ENCODE peak calls at places on chromosomes 4 and X, in six cellular contexts. One of them, this sample, is unnamed.

GRCh38 chr4:124459196-124459921 is 253.2 kb downstream of the ANKRD50 start:
- DNase-seq in heart left ventricle: no peak
- DNase-seq in transverse colon: no peak
- DNase-seq in H1: peak
- DNase-seq in A549: no peak
- DNase-seq in tibial nerve: no peak
- DNase-seq in this sample: no peak

GRCh38 chr4:136810626-136811025 is 721.7 kb downstream of the PCDH18 start:
- DNase-seq in heart left ventricle: no peak
- DNase-seq in transverse colon: no peak
- DNase-seq in H1: no peak
- DNase-seq in A549: no peak
- DNase-seq in tibial nerve: no peak
- DNase-seq in this sample: no peak

GRCh38 chrX:40996886-40997530 is 88.2 kb upstream of the USP9X start:
- DNase-seq in heart left ventricle: no peak
- DNase-seq in transverse colon: no peak
- DNase-seq in H1: no peak
- DNase-seq in A549: peak
- DNase-seq in tibial nerve: no peak
- DNase-seq in this sample: peak

GRCh38 chr4:169437299-169438047 is 166.7 kb upstream of the SH3RF1 start:
- DNase-seq in heart left ventricle: no peak
- DNase-seq in transverse colon: no peak
- DNase-seq in H1: no peak
- DNase-seq in A549: no peak
- DNase-seq in tibial nerve: no peak
- DNase-seq in this sample: no peak

GRCh38 chrX:40272786-40273185 is 175.0 kb upstream of the BCOR start:
- DNase-seq in heart left ventricle: no peak
- DNase-seq in transverse colon: no peak
- DNase-seq in H1: no peak
- DNase-seq in A549: no peak
- DNase-seq in tibial nerve: no peak
- DNase-seq in this sample: no peak

GRCh38 chrX:64642482-64642881 is 247.2 kb upstream of the MTMR8 start:
- DNase-seq in heart left ventricle: no peak
- DNase-seq in transverse colon: no peak
- DNase-seq in H1: peak
- DNase-seq in A549: no peak
- DNase-seq in tibial nerve: no peak
- DNase-seq in this sample: no peak

GRCh38 chr4:168784786-168785461 is 225.1 kb downstream of the CBR4 start:
- DNase-seq in heart left ventricle: no peak
- DNase-seq in transverse colon: no peak
- DNase-seq in H1: no peak
- DNase-seq in A549: peak
- DNase-seq in tibial nerve: no peak
- DNase-seq in this sample: no peak

GRCh38 chrX:48578661-48579128 is 4.4 kb downstream of the RBM3 start:
- DNase-seq in heart left ventricle: no peak
- DNase-seq in transverse colon: no peak
- DNase-seq in H1: no peak
- DNase-seq in A549: no peak
- DNase-seq in tibial nerve: no peak
- DNase-seq in this sample: no peak

GRCh38 chrX:9928083-9928482 is 39.1 kb upstream of the CLDN34 start:
- DNase-seq in heart left ventricle: no peak
- DNase-seq in transverse colon: no peak
- DNase-seq in H1: peak
- DNase-seq in A549: no peak
- DNase-seq in tibial nerve: no peak
- DNase-seq in this sample: no peak

GRCh38 chrX:23785564-23785963 is 2.6 kb downstream of the SAT1 start:
- DNase-seq in heart left ventricle: no peak
- DNase-seq in transverse colon: no peak
- DNase-seq in H1: no peak
- DNase-seq in A549: peak
- DNase-seq in tibial nerve: no peak
- DNase-seq in this sample: no peak

GRCh38 chr4:121728798-121729226 is 32.0 kb upstream of the ANXA5 start:
- DNase-seq in heart left ventricle: no peak
- DNase-seq in transverse colon: no peak
- DNase-seq in H1: no peak
- DNase-seq in A549: peak
- DNase-seq in tibial nerve: no peak
- DNase-seq in this sample: no peak

GRCh38 chrX:148958896-148959295 is 458.5 kb downstream of the AFF2 start:
- DNase-seq in heart left ventricle: no peak
- DNase-seq in transverse colon: no peak
- DNase-seq in H1: no peak
- DNase-seq in A549: peak
- DNase-seq in tibial nerve: no peak
- DNase-seq in this sample: no peak

GRCh38 chr4:173208420-173208819 is 39.8 kb downstream of the GALNT7 start:
- DNase-seq in heart left ventricle: no peak
- DNase-seq in transverse colon: no peak
- DNase-seq in H1: no peak
- DNase-seq in A549: no peak
- DNase-seq in tibial nerve: no peak
- DNase-seq in this sample: no peak

GRCh38 chr4:10715135-10715534 is 30.6 kb upstream of the CLNK start:
- DNase-seq in heart left ventricle: no peak
- DNase-seq in transverse colon: peak
- DNase-seq in H1: no peak
- DNase-seq in A549: no peak
- DNase-seq in tibial nerve: no peak
- DNase-seq in this sample: no peak

GRCh38 chr4:2141022-2141761 is 82.1 kb downstream of the NAT8L start:
- DNase-seq in heart left ventricle: no peak
- DNase-seq in transverse colon: no peak
- DNase-seq in H1: no peak
- DNase-seq in A549: no peak
- DNase-seq in tibial nerve: no peak
- DNase-seq in this sample: no peak
- H3K27ac ChIP-seq in heart left ventricle: no peak
- H3K27ac ChIP-seq in transverse colon: no peak
- H3K27ac ChIP-seq in H1: no peak
- H3K27ac ChIP-seq in A549: no peak
- H3K27ac ChIP-seq in tibial nerve: peak
- H3K27ac ChIP-seq in this sample: no peak

GRCh38 chr4:57404463-57404862 is 294.3 kb upstream of the IGFBP7 start:
- DNase-seq in heart left ventricle: no peak
- DNase-seq in transverse colon: no peak
- DNase-seq in H1: no peak
- DNase-seq in A549: no peak
- DNase-seq in tibial nerve: no peak
- DNase-seq in this sample: no peak

GRCh38 chr4:57403591-57403990 is 293.4 kb upstream of the IGFBP7 start:
- DNase-seq in heart left ventricle: no peak
- DNase-seq in transverse colon: no peak
- DNase-seq in H1: no peak
- DNase-seq in A549: no peak
- DNase-seq in tibial nerve: no peak
- DNase-seq in this sample: no peak

GRCh38 chr4:57405359-57405758 is 295.2 kb upstream of the IGFBP7 start:
- DNase-seq in heart left ventricle: no peak
- DNase-seq in transverse colon: no peak
- DNase-seq in H1: no peak
- DNase-seq in A549: peak
- DNase-seq in tibial nerve: no peak
- DNase-seq in this sample: no peak

DNA sequence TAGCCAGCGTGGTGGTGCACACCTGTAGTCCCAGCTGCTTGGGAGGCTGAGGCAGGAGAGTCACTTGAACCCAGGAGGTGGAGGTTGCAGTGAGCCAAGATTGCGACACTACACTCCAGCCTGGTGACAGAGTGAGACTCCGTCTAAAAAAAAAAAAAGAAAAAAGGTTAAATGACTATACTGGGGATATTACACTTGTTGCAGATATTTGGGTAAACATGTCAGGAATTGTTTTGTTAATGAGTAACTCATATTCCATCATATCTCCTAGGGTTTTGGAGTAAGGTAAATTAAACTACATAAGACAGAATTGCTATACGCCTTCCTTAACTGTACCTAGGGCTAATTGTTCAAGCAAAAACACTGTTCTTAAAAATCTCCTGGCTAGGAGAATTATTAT is 291.4 kb upstream of the IGFBP7 start:
- DNase-seq in heart left ventricle: no peak
- DNase-seq in transverse colon: no peak
- DNase-seq in H1: no peak
- DNase-seq in A549: no peak
- DNase-seq in tibial nerve: no peak
- DNase-seq in this sample: no peak
- H3K4me3 ChIP-seq in heart left ventricle: no peak
- H3K4me3 ChIP-seq in transverse colon: no peak
- H3K4me3 ChIP-seq in H1: no peak
- H3K4me3 ChIP-seq in A549: no peak
- H3K4me3 ChIP-seq in tibial nerve: no peak
- H3K4me3 ChIP-seq in this sample: no peak

GRCh38 chrX:154547245-154548027 is at the start of gene IKBKG:
- DNase-seq in heart left ventricle: peak
- DNase-seq in transverse colon: peak
- DNase-seq in H1: peak
- DNase-seq in A549: peak
- DNase-seq in tibial nerve: peak
- DNase-seq in this sample: peak
- TF ChIP-seq POLR2A in heart left ventricle: no peak
- TF ChIP-seq POLR2A in transverse colon: peak
- TF ChIP-seq POLR2A in H1: no peak
- TF ChIP-seq POLR2A in A549: peak
- TF ChIP-seq POLR2A in tibial nerve: no peak
- TF ChIP-seq POLR2A in this sample: peak

DNA sequence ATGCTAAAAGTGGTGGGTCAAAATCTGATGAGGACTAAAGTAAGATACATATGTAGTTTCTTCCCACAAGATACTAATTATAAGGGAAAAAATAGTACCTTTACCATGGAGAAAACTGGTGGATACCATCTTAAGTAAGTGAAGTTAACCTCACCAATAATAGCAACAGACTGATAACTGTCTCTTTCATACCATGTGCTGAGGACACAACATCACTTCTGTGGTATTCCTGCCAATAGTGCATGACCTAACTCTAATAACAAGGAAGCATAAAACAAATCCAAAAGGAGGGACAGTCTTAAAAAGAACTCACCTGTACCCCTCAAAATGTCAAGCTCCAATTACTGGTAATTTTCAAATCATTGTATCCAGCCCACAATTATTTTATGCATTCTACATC is 8.8 kb downstream of the UFSP2 start:
- DNase-seq in heart left ventricle: no peak
- DNase-seq in transverse colon: no peak
- DNase-seq in H1: no peak
- DNase-seq in A549: no peak
- DNase-seq in tibial nerve: no peak
- DNase-seq in this sample: no peak
- H3K27ac ChIP-seq in heart left ventricle: no peak
- H3K27ac ChIP-seq in transverse colon: no peak
- H3K27ac ChIP-seq in H1: no peak
- H3K27ac ChIP-seq in A549: no peak
- H3K27ac ChIP-seq in tibial nerve: no peak
- H3K27ac ChIP-seq in this sample: no peak

DNA sequence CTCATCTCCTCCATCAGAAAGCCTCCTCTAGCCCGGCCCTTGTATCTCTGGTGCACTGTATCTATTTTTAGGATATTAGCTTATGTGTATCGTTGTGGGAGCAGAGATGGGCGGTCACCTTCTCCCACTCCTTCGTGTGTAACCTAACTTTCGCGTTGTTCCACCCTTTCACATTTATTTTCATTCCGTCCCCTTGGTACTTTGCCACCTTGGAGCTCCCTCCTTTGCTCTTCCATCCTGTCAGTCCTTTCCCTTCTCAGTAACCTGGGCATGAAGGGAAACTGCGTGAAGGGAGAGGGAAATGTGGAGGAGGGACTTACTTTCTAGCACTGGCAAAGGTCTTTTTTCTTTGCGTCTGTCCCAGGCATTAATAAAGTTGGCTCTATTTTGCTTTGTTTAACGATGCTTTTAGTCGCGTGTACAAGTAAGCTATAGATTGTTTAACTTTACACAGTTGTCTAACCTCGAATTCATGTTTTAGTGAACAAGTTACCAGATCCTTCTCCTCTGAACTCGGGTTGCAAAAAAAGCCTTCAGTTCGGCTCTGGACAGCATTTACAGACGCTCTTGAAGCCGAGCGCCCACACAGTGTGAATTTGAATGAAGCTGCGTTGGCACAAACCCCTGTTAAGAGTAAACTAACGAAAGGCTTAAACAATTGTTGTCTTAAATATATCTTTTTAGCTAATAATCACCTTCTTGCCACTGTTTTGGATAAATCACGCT is 3.9 kb downstream of the PCDH10 start:
- DNase-seq in heart left ventricle: no peak
- DNase-seq in transverse colon: no peak
- DNase-seq in H1: peak
- DNase-seq in A549: no peak
- DNase-seq in tibial nerve: no peak
- DNase-seq in this sample: no peak
- H3K4me3 ChIP-seq in heart left ventricle: peak
- H3K4me3 ChIP-seq in transverse colon: no peak
- H3K4me3 ChIP-seq in H1: peak
- H3K4me3 ChIP-seq in A549: peak
- H3K4me3 ChIP-seq in tibial nerve: peak
- H3K4me3 ChIP-seq in this sample: no peak

GRCh38 chr4:155708782-155709181 is 42.1 kb downstream of the GUCY1A1 start:
- DNase-seq in heart left ventricle: no peak
- DNase-seq in transverse colon: no peak
- DNase-seq in H1: no peak
- DNase-seq in A549: no peak
- DNase-seq in tibial nerve: no peak
- DNase-seq in this sample: no peak

GRCh38 chr4:155705664-155706063 is 39.0 kb downstream of the GUCY1A1 start:
- DNase-seq in heart left ventricle: no peak
- DNase-seq in transverse colon: no peak
- DNase-seq in H1: no peak
- DNase-seq in A549: peak
- DNase-seq in tibial nerve: no peak
- DNase-seq in this sample: no peak

GRCh38 chr4:155704841-155705404 is 38.3 kb downstream of the GUCY1A1 start:
- DNase-seq in heart left ventricle: no peak
- DNase-seq in transverse colon: no peak
- DNase-seq in H1: no peak
- DNase-seq in A549: no peak
- DNase-seq in tibial nerve: no peak
- DNase-seq in this sample: no peak

GRCh38 chr4:155709878-155710277 is 43.2 kb downstream of the GUCY1A1 start:
- DNase-seq in heart left ventricle: no peak
- DNase-seq in transverse colon: no peak
- DNase-seq in H1: no peak
- DNase-seq in A549: no peak
- DNase-seq in tibial nerve: no peak
- DNase-seq in this sample: no peak

GRCh38 chr4:155707251-155707650 is 40.6 kb downstream of the GUCY1A1 start:
- DNase-seq in heart left ventricle: no peak
- DNase-seq in transverse colon: no peak
- DNase-seq in H1: no peak
- DNase-seq in A549: no peak
- DNase-seq in tibial nerve: no peak
- DNase-seq in this sample: no peak
- TF ChIP-seq POLR2A in heart left ventricle: no peak
- TF ChIP-seq POLR2A in transverse colon: no peak
- TF ChIP-seq POLR2A in H1: no peak
- TF ChIP-seq POLR2A in A549: no peak
- TF ChIP-seq POLR2A in tibial nerve: no peak
- TF ChIP-seq POLR2A in this sample: no peak

This sample was measured in adrenal gland.